ENCODE peak calls at places on chromosomes 1 and 21, in seven cellular contexts. Y is suprapubic skin, A is IMR-90, C is uterus, T is psoas muscle, V is fibroblast of lung, I is mesenchymal stem cell. W is an unnamed sample. For H3K36me3, the result is how much of the 10 kb centered on the place peaks cover.

GRCh38 chr1:208717490-208717889 is 473.3 kb upstream of the PLXNA2 start:
- DNase-seq in T (no peak), Y (no peak), V (no peak), I (no peak), A (no peak), C (no peak), W (no peak)

GRCh38 chr1:185646202-185646683 is 87.9 kb upstream of the HMCN1 start:
- DNase-seq in Y (no peak), T (no peak), V (peak), I (peak), A (peak), C (peak), W (peak)

GRCh38 chr1:228374711-228375577 is 31.7 kb downstream of the TRIM11 start:
- DNase-seq in C (peak), V (peak), Y (peak), I (no peak), A (peak), T (peak), W (peak)

GRCh38 chr1:12305377-12305776 is 75.5 kb downstream of the VPS13D start:
- DNase-seq in V (peak), Y (no peak), I (peak), T (no peak), A (no peak), C (peak), W (peak)

GRCh38 chr1:224183591-224184312 is 712 bp downstream of the DEGS1 start:
- DNase-seq in A (peak), I (peak), C (peak), T (peak), V (peak), Y (peak), W (peak)

GRCh38 chr1:204809488-204809887 is 61.2 kb upstream of the NFASC start:
- DNase-seq in C (no peak), A (no peak), V (no peak), T (no peak), Y (no peak), I (no peak), W (no peak)

GRCh38 chr1:50707824-50708223 is 252.2 kb downstream of the FAF1 start:
- DNase-seq in V (no peak), Y (no peak), A (no peak), C (no peak), I (no peak), T (no peak), W (no peak)

GRCh38 chr1:237685553-237685952 is 205.2 kb downstream of the ZP4 start:
- DNase-seq in V (no peak), C (no peak), I (no peak), A (no peak), T (no peak), Y (no peak), W (peak)

GRCh38 chr21:45865106-45865835 is 116.3 kb upstream of the COL6A1 start:
- DNase-seq in T (no peak), V (peak), I (peak), Y (no peak), C (no peak), A (peak), W (peak)

GRCh38 chr1:109641341-109641740 is 14.6 kb upstream of the GSTM4 start:
- DNase-seq in V (no peak), Y (no peak), I (no peak), T (no peak), C (no peak), A (no peak), W (no peak)

GRCh38 chr1:109642610-109643009 is 13.3 kb upstream of the GSTM4 start:
- DNase-seq in Y (no peak), I (peak), A (peak), V (no peak), C (no peak), T (no peak), W (no peak)

GRCh38 chr1:109644670-109645069 is 11.2 kb upstream of the GSTM4 start:
- DNase-seq in T (no peak), V (peak), I (peak), C (no peak), Y (no peak), A (peak), W (no peak)

GRCh38 chr1:109640285-109640865 is 15.5 kb upstream of the GSTM4 start:
- DNase-seq in V (peak), C (peak), T (peak), A (peak), I (peak), Y (peak), W (peak)

GRCh38 chr1:109643385-109644230 is 12.3 kb upstream of the GSTM4 start:
- DNase-seq in Y (peak), A (peak), I (peak), T (peak), C (peak), V (peak), W (peak)
- H3K36me3 ChIP-seq in Y (under half), A (under half), I (under half), T (under half), C (under half), V (under half), W (under half)

GRCh38 chr1:112700290-112701226 is 6.4 kb downstream of the RHOC start:
- DNase-seq in C (peak), T (peak), I (peak), A (peak), Y (peak), V (peak), W (peak)
- H3K36me3 ChIP-seq in C (under half), T (under half), I (half or more), A (half or more), Y (under half), V (under half), W (half or more)

DNA sequence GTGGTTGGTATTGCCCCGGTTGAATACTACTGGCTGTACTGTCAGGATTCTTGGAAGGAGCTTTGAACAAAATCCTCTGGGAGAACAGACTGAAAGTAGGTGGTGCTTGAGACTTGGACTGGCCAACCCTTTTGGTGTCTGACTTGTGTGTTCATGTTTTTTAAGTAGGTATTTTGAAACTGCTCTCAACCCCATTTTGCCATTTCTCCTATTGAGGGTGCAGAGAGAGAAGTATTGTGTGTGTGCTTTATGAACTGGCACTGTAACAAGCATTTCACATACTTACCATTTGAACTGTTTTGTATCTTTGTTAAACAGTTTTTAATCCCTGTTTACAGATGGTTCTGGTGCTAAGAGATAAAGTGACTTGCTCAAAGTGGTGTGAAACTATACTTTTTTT is 21.3 kb downstream of the ARID1A start:
- DNase-seq in Y (no peak), V (peak), T (no peak), A (no peak), I (peak), C (no peak), W (no peak)
- H3K36me3 ChIP-seq in Y (under half), V (under half), T (under half), A (under half), I (under half), C (under half), W (under half)

GRCh38 chr1:41051022-41051421 is 29.5 kb upstream of the SLFNL1 start:
- DNase-seq in T (no peak), I (peak), A (no peak), Y (no peak), C (no peak), V (no peak), W (no peak)

GRCh38 chr1:41048540-41048939 is 27.0 kb upstream of the SLFNL1 start:
- DNase-seq in Y (no peak), C (no peak), I (no peak), V (no peak), T (no peak), A (no peak), W (no peak)

GRCh38 chr1:41056907-41057306 is 35.4 kb upstream of the SLFNL1 start:
- DNase-seq in T (no peak), V (no peak), I (no peak), Y (no peak), A (no peak), C (no peak), W (no peak)

DNA sequence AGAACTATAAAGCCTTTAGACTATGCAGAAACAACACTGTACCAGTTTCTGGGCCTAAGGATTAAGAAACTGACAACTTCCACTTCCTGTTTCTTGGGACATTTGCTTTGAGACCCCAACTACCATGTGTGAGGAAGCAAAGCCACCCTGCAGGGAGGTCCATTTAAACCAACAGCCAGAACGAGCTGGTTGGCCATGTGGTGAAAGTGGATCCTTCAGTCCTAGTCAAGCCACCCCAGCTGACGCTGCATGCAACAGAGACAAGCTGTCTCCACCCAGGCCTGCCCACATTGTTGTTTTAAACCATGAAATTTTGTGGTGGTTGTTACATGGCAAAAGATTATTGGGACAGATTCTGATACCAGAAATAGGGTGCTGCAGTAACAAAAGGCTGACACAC is 31.8 kb upstream of the SLFNL1 start:
- DNase-seq in T (no peak), C (no peak), Y (no peak), I (no peak), A (no peak), V (no peak), W (no peak)
- H3K36me3 ChIP-seq in T (under half), C (under half), Y (under half), I (under half), A (under half), V (under half), W (under half)

W was measured in brain microvascular endothelial cell.